ENCODE peak calls at places on chromosomes 11 and 22, in seven cellular contexts. Z is myocyte, O is hippocampal formation, M is amniotic stem cell, A is H9, E is left ventricle myocardium superior, R is MM.1S. I is an unnamed sample.

GRCh38 chr11:64619811-64620285 is 28.8 kb downstream of the SLC22A12 start:
- DNase-seq in Z (peak; percentile 14), O (no peak), M (no peak), A (peak; percentile 76), E (peak; percentile 44), R (no peak), I (no peak)

GRCh38 chr22:19579113-19579811 is 55.1 kb upstream of the CLDN5 start:
- DNase-seq in Z (no peak), O (no peak), M (no peak), A (no peak), E (no peak), R (no peak), I (no peak)

GRCh38 chr11:7020183-7020917 is at the start of the genes NLRP14 and ZNF214:
- DNase-seq in Z (peak; percentile 94), O (peak; percentile 82), M (peak; percentile 88), A (peak; percentile 98), E (peak; percentile 92), R (peak; percentile 26), I (peak; percentile 39)

GRCh38 chr11:13105237-13105844 is 96.2 kb downstream of the RASSF10 start:
- DNase-seq in Z (peak; percentile 55), O (no peak), M (no peak), A (no peak), E (peak; percentile 36), R (no peak), I (no peak)

GRCh38 chr11:127925430-127925829 is 661.9 kb downstream of the ETS1 start:
- DNase-seq in Z (peak; percentile 18), O (no peak), M (no peak), A (no peak), E (no peak), R (no peak), I (no peak)

GRCh38 chr11:121572581-121573059 is 119.9 kb upstream of the SORL1-AS1 start:
- DNase-seq in Z (peak; percentile 28), O (peak; percentile 78), M (no peak), A (no peak), E (no peak), R (no peak), I (peak; percentile 76)

GRCh38 chr11:19253817-19254216 is 13.1 kb upstream of the E2F8 start:
- DNase-seq in Z (no peak), O (no peak), M (no peak), A (no peak), E (no peak), R (no peak), I (no peak)

GRCh38 chr11:134026655-134027343 is 42.1 kb upstream of the JAM3 start:
- DNase-seq in Z (no peak), O (no peak), M (no peak), A (peak; percentile 76), E (peak; percentile 17), R (no peak), I (peak; percentile 53)

GRCh38 chr11:31770011-31770410 is 41.1 kb downstream of the PAX6 start:
- DNase-seq in Z (no peak), O (no peak), M (no peak), A (no peak), E (no peak), R (no peak), I (no peak)

GRCh38 chr11:79249341-79249993 is 191.4 kb downstream of the TENM4 start:
- DNase-seq in Z (no peak), O (no peak), M (no peak), A (no peak), E (no peak), R (no peak), I (no peak)

GRCh38 chr11:15101072-15101701 is 13.5 kb upstream of the INSC start:
- DNase-seq in Z (peak; percentile 76), O (peak; percentile 55), M (peak; percentile 36), A (peak; percentile 65), E (peak; percentile 61), R (peak; percentile 62), I (no peak)

GRCh38 chr11:112841719-112842118 is 119.5 kb upstream of the NCAM1 start:
- DNase-seq in Z (no peak), O (no peak), M (no peak), A (no peak), E (no peak), R (no peak), I (no peak)

GRCh38 chr11:32562839-32563599 is 20.6 kb upstream of the EIF3M start:
- DNase-seq in Z (no peak), O (no peak), M (no peak), A (no peak), E (no peak), R (no peak), I (no peak)

GRCh38 chr11:75268626-75269366 is 28.2 kb downstream of the TPBGL start:
- DNase-seq in Z (no peak), O (no peak), M (no peak), A (no peak), E (no peak), R (no peak), I (no peak)

GRCh38 chr22:46031965-46032851 is 55.2 kb upstream of the WNT7B start:
- DNase-seq in Z (no peak), O (no peak), M (no peak), A (no peak), E (peak; percentile 29), R (no peak), I (no peak)

GRCh38 chr22:44181033-44181911 is 547 bp downstream of the PARVG start:
- DNase-seq in Z (no peak), O (no peak), M (no peak), A (no peak), E (peak; percentile 60), R (peak; percentile 27), I (no peak)

GRCh38 chr11:64656797-64657196 is 65.8 kb downstream of the SLC22A12 start:
- DNase-seq in Z (no peak), O (no peak), M (no peak), A (peak; percentile 79), E (no peak), R (no peak), I (no peak)